ENCODE peak calls at places on chromosomes 6 and 20, in five cellular contexts. One of them, this sample, is unnamed.

GRCh38 chr6:44782198-44782597 is 394.7 kb downstream of the CDC5L start:
- DNase-seq in AG04450: no peak
- DNase-seq in heart right ventricle: no peak
- DNase-seq in PC-3: no peak
- DNase-seq in breast epithelium: no peak
- DNase-seq in this sample: no peak

GRCh38 chr6:40550096-40550731 is 37.0 kb downstream of the LRFN2 start:
- DNase-seq in PC-3: peak
- DNase-seq in heart right ventricle: no peak
- DNase-seq in breast epithelium: no peak
- DNase-seq in AG04450: peak
- DNase-seq in this sample: no peak

GRCh38 chr20:24766826-24767622 is 182.0 kb upstream of the CST7 start:
- DNase-seq in heart right ventricle: no peak
- DNase-seq in AG04450: no peak
- DNase-seq in breast epithelium: peak
- DNase-seq in PC-3: peak
- DNase-seq in this sample: no peak

GRCh38 chr6:89669002-89669401 is 30.5 kb upstream of the LYRM2 start:
- DNase-seq in breast epithelium: no peak
- DNase-seq in AG04450: no peak
- DNase-seq in PC-3: no peak
- DNase-seq in heart right ventricle: no peak
- DNase-seq in this sample: no peak

GRCh38 chr6:151523034-151523433 is 29.2 kb downstream of the CCDC170 start:
- DNase-seq in breast epithelium: no peak
- DNase-seq in AG04450: no peak
- DNase-seq in heart right ventricle: no peak
- DNase-seq in PC-3: no peak
- DNase-seq in this sample: no peak

GRCh38 chr6:128574413-128574812 is 54.0 kb upstream of the PTPRK start:
- DNase-seq in PC-3: no peak
- DNase-seq in AG04450: no peak
- DNase-seq in heart right ventricle: no peak
- DNase-seq in breast epithelium: no peak
- DNase-seq in this sample: no peak

GRCh38 chr6:88062376-88062775 is 14.7 kb downstream of the SPACA1 start:
- DNase-seq in heart right ventricle: no peak
- DNase-seq in AG04450: no peak
- DNase-seq in PC-3: no peak
- DNase-seq in breast epithelium: no peak
- DNase-seq in this sample: no peak

GRCh38 chr6:31498748-31499147 is 803 bp downstream of the MICB start:
- DNase-seq in breast epithelium: no peak
- DNase-seq in AG04450: no peak
- DNase-seq in heart right ventricle: no peak
- DNase-seq in PC-3: peak
- DNase-seq in this sample: no peak

GRCh38 chr6:6399568-6399967 is 79.1 kb upstream of the F13A1 start:
- DNase-seq in AG04450: no peak
- DNase-seq in heart right ventricle: no peak
- DNase-seq in PC-3: no peak
- DNase-seq in breast epithelium: no peak
- DNase-seq in this sample: no peak

GRCh38 chr20:60764771-60765170 is 487.3 kb upstream of the CDH4 start:
- DNase-seq in heart right ventricle: no peak
- DNase-seq in breast epithelium: no peak
- DNase-seq in PC-3: no peak
- DNase-seq in AG04450: no peak
- DNase-seq in this sample: no peak

GRCh38 chr20:45968801-45969711 is 2.9 kb downstream of the ZNF335 start:
- DNase-seq in PC-3: no peak
- DNase-seq in breast epithelium: peak
- DNase-seq in heart right ventricle: no peak
- DNase-seq in AG04450: peak
- DNase-seq in this sample: no peak

GRCh38 chr6:38396209-38396608 is 243.5 kb downstream of the BTBD9 start:
- DNase-seq in breast epithelium: no peak
- DNase-seq in PC-3: peak
- DNase-seq in heart right ventricle: no peak
- DNase-seq in AG04450: no peak
- DNase-seq in this sample: no peak

GRCh38 chr6:91895592-91895991 is 1308.7 kb upstream of the MAP3K7 start:
- DNase-seq in PC-3: no peak
- DNase-seq in AG04450: no peak
- DNase-seq in heart right ventricle: no peak
- DNase-seq in breast epithelium: no peak
- DNase-seq in this sample: no peak

GRCh38 chr6:148758492-148758891 is 11.7 kb downstream of the UST start:
- DNase-seq in AG04450: no peak
- DNase-seq in PC-3: no peak
- DNase-seq in heart right ventricle: no peak
- DNase-seq in breast epithelium: no peak
- DNase-seq in this sample: peak

GRCh38 chr6:41723178-41723935 is 12.1 kb downstream of the TFEB start:
- DNase-seq in breast epithelium: no peak
- DNase-seq in heart right ventricle: peak
- DNase-seq in PC-3: peak
- DNase-seq in AG04450: peak
- DNase-seq in this sample: peak

GRCh38 chr20:51440589-51440988 is 101.9 kb downstream of the NFATC2 start:
- DNase-seq in AG04450: no peak
- DNase-seq in PC-3: no peak
- DNase-seq in breast epithelium: no peak
- DNase-seq in heart right ventricle: no peak
- DNase-seq in this sample: no peak

GRCh38 chr6:74356385-74356784 is 660.4 kb downstream of the CD109 start:
- DNase-seq in PC-3: peak
- DNase-seq in breast epithelium: no peak
- DNase-seq in AG04450: no peak
- DNase-seq in heart right ventricle: no peak
- DNase-seq in this sample: no peak

GRCh38 chr6:159837141-159837490 is 37.0 kb downstream of the PNLDC1 start:
- DNase-seq in heart right ventricle: no peak
- DNase-seq in breast epithelium: no peak
- DNase-seq in PC-3: no peak
- DNase-seq in AG04450: no peak
- DNase-seq in this sample: no peak
- H3K4me3 ChIP-seq in heart right ventricle: no peak
- H3K4me3 ChIP-seq in breast epithelium: no peak
- H3K4me3 ChIP-seq in PC-3: no peak
- H3K4me3 ChIP-seq in AG04450: no peak
- H3K4me3 ChIP-seq in this sample: no peak

GRCh38 chr20:63973160-63973479 is 3.4 kb upstream of the ZNF512B start:
- DNase-seq in heart right ventricle: no peak
- DNase-seq in breast epithelium: no peak
- DNase-seq in PC-3: no peak
- DNase-seq in AG04450: no peak
- DNase-seq in this sample: no peak

GRCh38 chr20:63970714-63971431 is 1.1 kb upstream of the ZNF512B start:
- DNase-seq in AG04450: no peak
- DNase-seq in PC-3: no peak
- DNase-seq in heart right ventricle: no peak
- DNase-seq in breast epithelium: no peak
- DNase-seq in this sample: no peak

GRCh38 chr20:63972312-63973159 is 2.8 kb upstream of the ZNF512B start:
- DNase-seq in AG04450: no peak
- DNase-seq in breast epithelium: no peak
- DNase-seq in heart right ventricle: peak
- DNase-seq in PC-3: no peak
- DNase-seq in this sample: no peak

GRCh38 chr20:63974402-63975200 is 4.8 kb downstream of the SAMD10 start:
- DNase-seq in heart right ventricle: peak
- DNase-seq in breast epithelium: no peak
- DNase-seq in PC-3: peak
- DNase-seq in AG04450: no peak
- DNase-seq in this sample: no peak

GRCh38 chr20:63973636-63974401 is 4.1 kb upstream of the ZNF512B start:
- DNase-seq in heart right ventricle: peak
- DNase-seq in PC-3: peak
- DNase-seq in breast epithelium: peak
- DNase-seq in AG04450: peak
- DNase-seq in this sample: no peak
- H3K4me3 ChIP-seq in heart right ventricle: peak
- H3K4me3 ChIP-seq in PC-3: peak
- H3K4me3 ChIP-seq in breast epithelium: peak
- H3K4me3 ChIP-seq in AG04450: peak
- H3K4me3 ChIP-seq in this sample: peak

GRCh38 chr20:4688342-4688741 is 33.4 kb upstream of the PRND start:
- DNase-seq in PC-3: no peak
- DNase-seq in heart right ventricle: no peak
- DNase-seq in AG04450: no peak
- DNase-seq in breast epithelium: no peak
- DNase-seq in this sample: no peak
- H3K4me3 ChIP-seq in PC-3: peak
- H3K4me3 ChIP-seq in heart right ventricle: no peak
- H3K4me3 ChIP-seq in AG04450: no peak
- H3K4me3 ChIP-seq in breast epithelium: no peak
- H3K4me3 ChIP-seq in this sample: peak

DNA sequence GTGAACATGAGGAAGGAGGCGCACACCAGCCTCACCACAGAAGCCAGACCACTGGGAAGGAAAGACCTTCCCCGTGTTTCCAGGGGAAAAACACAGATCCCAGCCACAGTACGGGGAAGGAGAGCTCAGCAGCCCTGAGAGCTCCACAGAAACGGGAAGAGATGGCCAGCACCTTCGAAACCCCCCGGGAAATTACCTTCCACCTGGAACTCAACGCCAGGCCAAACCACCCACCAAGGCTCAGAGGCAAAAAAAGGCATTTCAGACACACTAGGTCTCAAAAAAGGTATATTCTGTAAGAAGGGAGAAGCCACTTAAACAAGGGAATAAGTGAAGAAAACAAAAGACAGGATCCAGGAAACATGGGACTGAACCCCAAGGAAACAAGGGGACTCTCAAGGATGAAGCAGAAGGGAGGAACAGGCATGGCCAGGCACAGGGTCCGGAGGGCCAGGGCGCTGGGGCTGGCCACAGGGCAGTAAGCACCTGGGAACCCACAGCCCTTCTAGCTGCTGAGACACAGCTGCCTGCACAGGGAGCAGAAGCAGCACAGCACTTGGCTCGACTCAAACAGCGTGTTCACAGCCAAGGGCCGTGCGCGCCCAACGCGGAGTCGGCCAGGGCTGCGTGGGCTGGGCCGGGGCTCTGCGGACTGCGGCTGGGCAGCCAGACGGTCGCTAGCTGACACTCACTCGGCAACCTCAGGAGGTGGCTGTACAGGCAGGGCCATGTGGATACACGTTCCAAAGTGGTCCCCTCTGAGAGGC is 44.6 kb downstream of the TAF4 start:
- DNase-seq in PC-3: no peak
- DNase-seq in AG04450: no peak
- DNase-seq in breast epithelium: no peak
- DNase-seq in heart right ventricle: peak
- DNase-seq in this sample: no peak
- H3K4me3 ChIP-seq in PC-3: no peak
- H3K4me3 ChIP-seq in AG04450: no peak
- H3K4me3 ChIP-seq in breast epithelium: no peak
- H3K4me3 ChIP-seq in heart right ventricle: no peak
- H3K4me3 ChIP-seq in this sample: no peak

DNA sequence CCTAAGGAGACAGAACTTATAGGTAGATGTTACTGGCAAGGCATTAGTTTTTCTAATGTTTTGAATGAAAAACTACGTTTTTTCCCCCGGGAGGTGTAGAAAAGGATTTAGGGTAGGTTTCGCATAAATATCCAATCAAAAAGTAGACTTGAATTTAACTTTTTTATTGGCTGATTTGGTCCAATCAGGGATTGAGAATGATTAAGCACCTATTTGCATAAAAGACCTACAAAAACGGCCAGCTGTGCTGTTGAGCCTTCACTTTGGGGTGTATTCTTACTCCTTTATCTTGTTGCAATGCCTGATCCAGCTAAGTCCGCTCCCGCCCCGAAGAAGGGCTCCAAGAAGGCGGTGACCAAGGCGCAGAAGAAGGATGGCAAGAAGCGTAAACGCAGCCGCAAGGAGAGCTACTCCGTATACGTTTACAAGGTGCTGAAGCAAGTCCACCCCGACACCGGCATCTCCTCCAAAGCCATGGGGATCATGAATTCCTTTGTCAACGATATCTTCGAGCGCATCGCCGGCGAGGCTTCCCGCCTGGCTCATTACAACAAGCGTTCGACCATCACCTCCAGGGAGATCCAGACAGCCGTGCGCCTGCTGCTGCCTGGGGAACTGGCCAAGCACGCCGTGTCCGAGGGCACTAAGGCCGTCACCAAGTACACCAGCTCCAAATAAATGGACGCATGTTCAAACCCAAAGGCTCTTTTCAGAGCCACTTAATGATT is 113.5 kb upstream of the BTN3A2 start:
- DNase-seq in breast epithelium: no peak
- DNase-seq in AG04450: peak
- DNase-seq in heart right ventricle: peak
- DNase-seq in PC-3: peak
- DNase-seq in this sample: no peak
- H3K4me3 ChIP-seq in breast epithelium: peak
- H3K4me3 ChIP-seq in AG04450: peak
- H3K4me3 ChIP-seq in heart right ventricle: peak
- H3K4me3 ChIP-seq in PC-3: peak
- H3K4me3 ChIP-seq in this sample: peak

GRCh38 chr6:138032571-138032970 is 74.6 kb downstream of the PERP start:
- DNase-seq in heart right ventricle: no peak
- DNase-seq in breast epithelium: no peak
- DNase-seq in PC-3: no peak
- DNase-seq in AG04450: no peak
- DNase-seq in this sample: no peak
- H3K4me3 ChIP-seq in heart right ventricle: no peak
- H3K4me3 ChIP-seq in breast epithelium: no peak
- H3K4me3 ChIP-seq in PC-3: no peak
- H3K4me3 ChIP-seq in AG04450: no peak
- H3K4me3 ChIP-seq in this sample: no peak

GRCh38 chr20:31717478-31717946 is 5.2 kb downstream of the BCL2L1 start:
- DNase-seq in heart right ventricle: no peak
- DNase-seq in PC-3: no peak
- DNase-seq in breast epithelium: no peak
- DNase-seq in AG04450: no peak
- DNase-seq in this sample: no peak
- H3K4me3 ChIP-seq in heart right ventricle: peak
- H3K4me3 ChIP-seq in PC-3: peak
- H3K4me3 ChIP-seq in breast epithelium: peak
- H3K4me3 ChIP-seq in AG04450: no peak
- H3K4me3 ChIP-seq in this sample: peak

GRCh38 chr6:29941006-29941405 is 1.3 kb upstream of the HLA-A start:
- DNase-seq in breast epithelium: no peak
- DNase-seq in heart right ventricle: no peak
- DNase-seq in AG04450: no peak
- DNase-seq in PC-3: no peak
- DNase-seq in this sample: no peak
- H3K4me3 ChIP-seq in breast epithelium: no peak
- H3K4me3 ChIP-seq in heart right ventricle: no peak
- H3K4me3 ChIP-seq in AG04450: no peak
- H3K4me3 ChIP-seq in PC-3: no peak
- H3K4me3 ChIP-seq in this sample: no peak